ENCODE peak calls at places on chromosomes 4 and X, in five cellular contexts. A is tibial nerve, X is brain microvascular endothelial cell, I is fibroblast of lung, P is ascending aorta. V is an unnamed sample.

GRCh38 chr4:95602872-95603271 is 54.1 kb upstream of the UNC5C start:
- DNase-seq in A (no peak), X (no peak), I (no peak), P (no peak), V (no peak)

GRCh38 chr4:110165382-110166285 is 32.8 kb downstream of the ELOVL6 start:
- DNase-seq in A (no peak), I (peak), X (peak), P (no peak), V (no peak)

GRCh38 chr4:158808399-158808798 is 39.6 kb downstream of the FNIP2 start:
- DNase-seq in P (no peak), X (no peak), A (no peak), I (no peak), V (no peak)

GRCh38 chrX:98398542-98398941 is 1514.8 kb downstream of the RPA4 start:
- DNase-seq in P (no peak), A (no peak), I (no peak), X (no peak), V (no peak)

GRCh38 chr4:168124008-168124641 is 31.8 kb downstream of the ANXA10 start:
- DNase-seq in P (no peak), A (no peak), X (peak), I (peak), V (no peak)

GRCh38 chr4:6470502-6471302 is 1.7 kb downstream of the PPP2R2C start:
- DNase-seq in X (no peak), P (peak), A (peak), I (peak), V (no peak)

GRCh38 chr4:16884673-16885460 is 13.6 kb downstream of the LDB2 start:
- DNase-seq in A (no peak), I (no peak), X (no peak), P (no peak), V (no peak)

GRCh38 chrX:20514358-20514757 is 247.6 kb upstream of the RPS6KA3 start:
- DNase-seq in I (peak), A (no peak), P (no peak), X (peak), V (no peak)

GRCh38 chr4:138055890-138056289 is 186.3 kb downstream of the SLC7A11 start:
- DNase-seq in I (no peak), X (no peak), P (no peak), A (no peak), V (no peak)

GRCh38 chrX:119502727-119503483 is 34.7 kb downstream of the SLC25A5 start:
- DNase-seq in P (no peak), X (peak), A (no peak), I (peak), V (no peak)

GRCh38 chr4:3399277-3400194 is 42.2 kb upstream of the HGFAC start:
- DNase-seq in I (peak), X (peak), A (no peak), P (peak), V (no peak)

GRCh38 chr4:15493411-15493810 is 23.7 kb downstream of the CC2D2A start:
- DNase-seq in X (no peak), A (no peak), I (peak), P (no peak), V (no peak)

GRCh38 chr4:628821-629635 is 3.7 kb downstream of the PDE6B start:
- DNase-seq in A (no peak), P (no peak), I (no peak), X (no peak), V (no peak)

GRCh38 chrX:57900961-57901360 is 9.3 kb downstream of the ZXDA start:
- DNase-seq in A (no peak), X (peak), P (no peak), I (peak), V (no peak)

GRCh38 chr4:158015241-158015640 is 157.6 kb downstream of the GASK1B start:
- DNase-seq in X (peak), A (no peak), P (no peak), I (peak), V (no peak)

GRCh38 chrX:71579136-71579989 is 1.1 kb downstream of the GCNA start:
- DNase-seq in I (no peak), P (no peak), X (no peak), A (no peak), V (no peak)

GRCh38 chr4:181784881-181785280 is 458.3 kb upstream of the TENM3 start:
- DNase-seq in I (no peak), A (no peak), X (no peak), P (no peak), V (no peak)

GRCh38 chrX:75181721-75182120 is 25.6 kb upstream of the ABCB7 start:
- DNase-seq in X (peak), P (no peak), I (no peak), A (no peak), V (no peak)

GRCh38 chr4:3045500-3045850 is 28.9 kb downstream of the HTT-AS start:
- DNase-seq in P (peak), X (peak), I (peak), A (no peak), V (peak)

GRCh38 chr4:152957437-152958185 is 21.5 kb downstream of the FHDC1 start:
- DNase-seq in X (no peak), A (no peak), I (no peak), P (no peak), V (no peak)

DNA sequence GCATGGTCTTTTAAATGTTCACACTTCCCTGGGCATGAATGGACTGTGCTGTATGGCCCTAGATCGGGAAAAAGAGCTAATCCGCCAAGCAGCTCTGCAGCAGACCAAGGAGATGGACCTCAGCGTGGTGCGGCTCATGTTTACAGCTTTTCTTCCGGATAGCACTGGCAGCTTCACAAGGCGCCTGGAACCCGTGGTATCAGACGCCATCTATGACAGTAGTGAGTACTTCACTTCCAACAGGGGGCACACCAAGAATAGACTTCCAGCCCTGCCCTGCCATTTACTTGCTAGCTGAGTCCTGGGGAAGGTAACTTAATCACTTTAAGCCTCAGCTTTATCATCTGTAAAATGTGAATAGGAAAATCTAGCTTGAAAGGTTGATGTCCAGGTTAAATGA is 77.7 kb downstream of the NFKB1 start:
- DNase-seq in A (no peak), I (peak), X (no peak), P (no peak), V (no peak)
- TF ChIP-seq CTCF in A (no peak), I (no peak), X (peak), P (no peak), V (no peak)

DNA sequence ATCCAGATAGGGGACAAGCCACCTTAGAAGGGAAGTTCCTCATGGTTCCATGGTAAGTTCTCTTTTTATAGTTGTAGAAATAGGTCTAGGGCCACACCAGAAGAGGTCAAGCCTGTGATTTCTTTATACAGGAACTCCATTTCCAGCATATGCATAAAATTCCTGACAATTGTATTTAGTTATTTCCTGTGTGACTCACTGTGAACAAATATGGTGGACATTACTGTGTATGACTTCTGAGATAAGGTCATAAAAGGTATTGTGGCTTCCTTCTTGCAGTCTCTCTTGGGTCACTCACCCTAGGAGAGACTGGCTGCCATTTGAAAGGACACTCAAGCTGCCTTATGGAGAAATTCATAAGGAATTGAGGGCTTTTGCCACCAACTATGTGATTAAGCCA is 2.2 kb upstream of the C4orf36 start:
- DNase-seq in X (peak), A (no peak), I (no peak), P (no peak), V (no peak)
- TF ChIP-seq CTCF in X (no peak), A (no peak), I (no peak), P (no peak), V (no peak)

DNA sequence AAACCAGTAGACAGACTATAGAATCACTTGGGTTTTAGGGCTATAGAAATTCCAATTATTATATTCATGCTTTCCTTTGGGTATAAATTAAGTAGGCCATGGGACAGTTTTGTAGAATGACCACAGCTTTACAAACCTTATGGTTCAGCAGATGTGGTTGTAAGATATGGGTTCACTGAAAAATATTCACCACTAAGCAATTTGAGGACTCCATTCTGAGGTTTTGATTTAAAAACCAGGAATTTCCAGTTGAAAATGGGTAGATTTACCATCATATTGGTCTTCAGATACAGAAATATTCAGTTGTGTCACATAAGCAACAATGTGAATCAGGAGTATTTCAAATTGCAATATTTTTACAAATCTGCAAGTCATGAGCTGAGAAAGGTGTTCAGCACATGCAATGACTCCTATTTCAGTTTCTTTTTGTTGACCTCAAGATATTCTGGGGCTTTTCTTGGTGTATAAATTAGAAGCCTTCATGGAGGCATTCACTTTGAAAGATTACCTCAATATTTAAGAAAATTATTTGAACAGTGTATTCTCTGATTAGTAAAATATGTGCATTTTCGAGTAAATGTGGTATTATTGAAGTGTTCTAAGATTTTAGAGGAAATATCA is 218.4 kb upstream of the HCCS start:
- DNase-seq in A (no peak), X (no peak), P (no peak), I (no peak), V (no peak)
- TF ChIP-seq CTCF in A (no peak), X (no peak), P (no peak), I (no peak), V (no peak)

GRCh38 chrX:69093960-69094935 is 71.0 kb downstream of the PJA1 start:
- DNase-seq in X (peak), A (peak), P (peak), I (peak), V (no peak)
- TF ChIP-seq CTCF in X (peak), A (peak), P (peak), I (peak), V (no peak)

V was measured in activated B cell treated with CpG ODN at 0.5 μM for 24 hours.